ENCODE peak calls at places on chromosomes 13 and 19, in nine cellular contexts. One of them, this sample, is unnamed.

GRCh38 chr19:9671654-9672053 is 3.2 kb downstream of the ZNF562 start:
- DNase-seq in stomach: no peak
- DNase-seq in anterior cingulate cortex: no peak
- DNase-seq in left cardiac atrium: no peak
- DNase-seq in progenitor cell of endocrine pancreas: no peak
- DNase-seq in NCI-H1105 treated with DMSO at 0.1 percent for 48 hours: no peak
- DNase-seq in EL: no peak
- DNase-seq in NCI-H2081: no peak
- DNase-seq in LoVo: no peak
- DNase-seq in this sample: no peak

GRCh38 chr13:101211261-101211660 is 205.0 kb downstream of the NALCN start:
- DNase-seq in NCI-H2081: no peak
- DNase-seq in anterior cingulate cortex: no peak
- DNase-seq in NCI-H1105 treated with DMSO at 0.1 percent for 48 hours: no peak
- DNase-seq in LoVo: no peak
- DNase-seq in progenitor cell of endocrine pancreas: no peak
- DNase-seq in left cardiac atrium: no peak
- DNase-seq in stomach: no peak
- DNase-seq in EL: peak
- DNase-seq in this sample: no peak

GRCh38 chr13:95150555-95150954 is 150.7 kb downstream of the ABCC4 start:
- DNase-seq in progenitor cell of endocrine pancreas: no peak
- DNase-seq in LoVo: no peak
- DNase-seq in EL: no peak
- DNase-seq in left cardiac atrium: no peak
- DNase-seq in anterior cingulate cortex: no peak
- DNase-seq in stomach: no peak
- DNase-seq in NCI-H2081: no peak
- DNase-seq in NCI-H1105 treated with DMSO at 0.1 percent for 48 hours: no peak
- DNase-seq in this sample: no peak

GRCh38 chr13:69109891-69110525 is 997.6 kb upstream of the ATXN8OS start:
- DNase-seq in stomach: no peak
- DNase-seq in progenitor cell of endocrine pancreas: no peak
- DNase-seq in NCI-H2081: no peak
- DNase-seq in LoVo: no peak
- DNase-seq in NCI-H1105 treated with DMSO at 0.1 percent for 48 hours: peak
- DNase-seq in anterior cingulate cortex: no peak
- DNase-seq in EL: no peak
- DNase-seq in left cardiac atrium: no peak
- DNase-seq in this sample: no peak

GRCh38 chr13:99639126-99639525 is 137.9 kb downstream of the TM9SF2 start:
- DNase-seq in stomach: no peak
- DNase-seq in NCI-H2081: no peak
- DNase-seq in anterior cingulate cortex: no peak
- DNase-seq in NCI-H1105 treated with DMSO at 0.1 percent for 48 hours: no peak
- DNase-seq in progenitor cell of endocrine pancreas: no peak
- DNase-seq in EL: no peak
- DNase-seq in LoVo: no peak
- DNase-seq in left cardiac atrium: no peak
- DNase-seq in this sample: no peak

GRCh38 chr13:91154954-91155353 is 192.5 kb upstream of the MIR17HG start:
- DNase-seq in NCI-H2081: no peak
- DNase-seq in LoVo: no peak
- DNase-seq in progenitor cell of endocrine pancreas: no peak
- DNase-seq in stomach: no peak
- DNase-seq in EL: no peak
- DNase-seq in NCI-H1105 treated with DMSO at 0.1 percent for 48 hours: no peak
- DNase-seq in left cardiac atrium: no peak
- DNase-seq in anterior cingulate cortex: no peak
- DNase-seq in this sample: no peak

GRCh38 chr13:73767747-73768315 is 366.4 kb downstream of the KLF12 start:
- DNase-seq in progenitor cell of endocrine pancreas: no peak
- DNase-seq in LoVo: no peak
- DNase-seq in NCI-H2081: peak
- DNase-seq in left cardiac atrium: no peak
- DNase-seq in EL: no peak
- DNase-seq in stomach: no peak
- DNase-seq in anterior cingulate cortex: no peak
- DNase-seq in NCI-H1105 treated with DMSO at 0.1 percent for 48 hours: no peak
- DNase-seq in this sample: no peak

GRCh38 chr19:57267294-57267693 is 13.0 kb upstream of the ZNF460 start:
- DNase-seq in stomach: no peak
- DNase-seq in NCI-H1105 treated with DMSO at 0.1 percent for 48 hours: no peak
- DNase-seq in EL: no peak
- DNase-seq in LoVo: no peak
- DNase-seq in progenitor cell of endocrine pancreas: no peak
- DNase-seq in left cardiac atrium: no peak
- DNase-seq in NCI-H2081: no peak
- DNase-seq in anterior cingulate cortex: no peak
- DNase-seq in this sample: no peak

GRCh38 chr19:2266183-2266993 is 10.2 kb upstream of the JSRP1 start:
- DNase-seq in stomach: peak
- DNase-seq in LoVo: no peak
- DNase-seq in EL: peak
- DNase-seq in NCI-H2081: peak
- DNase-seq in left cardiac atrium: peak
- DNase-seq in progenitor cell of endocrine pancreas: no peak
- DNase-seq in NCI-H1105 treated with DMSO at 0.1 percent for 48 hours: no peak
- DNase-seq in anterior cingulate cortex: peak
- DNase-seq in this sample: peak

GRCh38 chr19:46287585-46287984 is 9.3 kb upstream of the HIF3A start:
- DNase-seq in progenitor cell of endocrine pancreas: no peak
- DNase-seq in stomach: no peak
- DNase-seq in NCI-H2081: no peak
- DNase-seq in NCI-H1105 treated with DMSO at 0.1 percent for 48 hours: no peak
- DNase-seq in LoVo: no peak
- DNase-seq in left cardiac atrium: no peak
- DNase-seq in anterior cingulate cortex: no peak
- DNase-seq in EL: no peak
- DNase-seq in this sample: no peak

GRCh38 chr13:41418027-41418426 is 39.3 kb upstream of the RGCC start:
- DNase-seq in EL: peak
- DNase-seq in LoVo: no peak
- DNase-seq in anterior cingulate cortex: no peak
- DNase-seq in NCI-H2081: no peak
- DNase-seq in NCI-H1105 treated with DMSO at 0.1 percent for 48 hours: no peak
- DNase-seq in progenitor cell of endocrine pancreas: no peak
- DNase-seq in stomach: no peak
- DNase-seq in left cardiac atrium: no peak
- DNase-seq in this sample: no peak

GRCh38 chr19:17076539-17076919 is 952 bp downstream of the MYO9B start:
- DNase-seq in NCI-H1105 treated with DMSO at 0.1 percent for 48 hours: no peak
- DNase-seq in progenitor cell of endocrine pancreas: no peak
- DNase-seq in NCI-H2081: no peak
- DNase-seq in LoVo: no peak
- DNase-seq in stomach: no peak
- DNase-seq in EL: peak
- DNase-seq in anterior cingulate cortex: no peak
- DNase-seq in left cardiac atrium: no peak
- DNase-seq in this sample: no peak

GRCh38 chr13:48068952-48069351 is 26.0 kb downstream of the MED4 start:
- DNase-seq in LoVo: no peak
- DNase-seq in NCI-H1105 treated with DMSO at 0.1 percent for 48 hours: no peak
- DNase-seq in anterior cingulate cortex: no peak
- DNase-seq in progenitor cell of endocrine pancreas: no peak
- DNase-seq in NCI-H2081: no peak
- DNase-seq in left cardiac atrium: no peak
- DNase-seq in stomach: no peak
- DNase-seq in EL: no peak
- DNase-seq in this sample: no peak

GRCh38 chr13:51050021-51050886 is 60.8 kb downstream of the C13orf42 start:
- DNase-seq in LoVo: no peak
- DNase-seq in NCI-H1105 treated with DMSO at 0.1 percent for 48 hours: no peak
- DNase-seq in EL: no peak
- DNase-seq in left cardiac atrium: no peak
- DNase-seq in NCI-H2081: no peak
- DNase-seq in anterior cingulate cortex: no peak
- DNase-seq in stomach: no peak
- DNase-seq in progenitor cell of endocrine pancreas: no peak
- DNase-seq in this sample: no peak

GRCh38 chr19:42095814-42096230 is 19.9 kb downstream of the ZNF574 start:
- DNase-seq in stomach: no peak
- DNase-seq in NCI-H1105 treated with DMSO at 0.1 percent for 48 hours: no peak
- DNase-seq in left cardiac atrium: no peak
- DNase-seq in LoVo: no peak
- DNase-seq in EL: no peak
- DNase-seq in progenitor cell of endocrine pancreas: peak
- DNase-seq in anterior cingulate cortex: no peak
- DNase-seq in NCI-H2081: no peak
- DNase-seq in this sample: no peak

GRCh38 chr13:30870049-30870884 is 35.8 kb upstream of the MEDAG start:
- DNase-seq in NCI-H1105 treated with DMSO at 0.1 percent for 48 hours: no peak
- DNase-seq in LoVo: peak
- DNase-seq in EL: peak
- DNase-seq in left cardiac atrium: peak
- DNase-seq in stomach: peak
- DNase-seq in NCI-H2081: no peak
- DNase-seq in progenitor cell of endocrine pancreas: no peak
- DNase-seq in anterior cingulate cortex: no peak
- DNase-seq in this sample: peak

GRCh38 chr19:51703655-51704515 is 10.8 kb downstream of the SPACA6 start:
- DNase-seq in left cardiac atrium: peak
- DNase-seq in stomach: peak
- DNase-seq in progenitor cell of endocrine pancreas: peak
- DNase-seq in anterior cingulate cortex: peak
- DNase-seq in LoVo: peak
- DNase-seq in EL: peak
- DNase-seq in NCI-H1105 treated with DMSO at 0.1 percent for 48 hours: peak
- DNase-seq in NCI-H2081: no peak
- DNase-seq in this sample: peak

GRCh38 chr13:42270160-42270856 is 1.6 kb upstream of the AKAP11 start:
- DNase-seq in progenitor cell of endocrine pancreas: no peak
- DNase-seq in LoVo: no peak
- DNase-seq in EL: no peak
- DNase-seq in NCI-H1105 treated with DMSO at 0.1 percent for 48 hours: no peak
- DNase-seq in stomach: no peak
- DNase-seq in NCI-H2081: no peak
- DNase-seq in left cardiac atrium: no peak
- DNase-seq in anterior cingulate cortex: no peak
- DNase-seq in this sample: no peak

This sample was measured in body of pancreas.